ENCODE peak calls at places on chromosomes 16 and 17, in four cellular contexts. E is PC-9, Z is GM23338, V is PC-3. S is an unnamed sample.
A peak's percentile ranks its signal among the peaks of the same experiment; 100 is the strongest.

GRCh38 chr17:66200685-66201092 is 8.8 kb upstream of the CEP112 start:
- DNase-seq in E (peak; percentile 21), Z (peak; percentile 80), V (peak; percentile 82), S (peak; percentile 90)

GRCh38 chr17:81885869-81886548 is 5.4 kb downstream of the ALYREF start:
- DNase-seq in E (peak; percentile 93), Z (no peak), V (peak; percentile 93), S (no peak)

GRCh38 chr17:6231886-6232767 is 161.9 kb downstream of the WSCD1 start:
- DNase-seq in E (no peak), Z (peak; percentile 22), V (peak; percentile 83), S (peak; percentile 29)

GRCh38 chr16:84084570-84085270 is 32.0 kb downstream of the MBTPS1 start:
- DNase-seq in E (peak; percentile 68), Z (peak; percentile 95), V (peak; percentile 67), S (peak; percentile 62)

GRCh38 chr16:17228048-17228707 is 242.6 kb downstream of the XYLT1 start:
- DNase-seq in E (no peak), Z (no peak), V (no peak), S (no peak)

GRCh38 chr17:68344701-68345136 is 53.4 kb downstream of the ARSG start:
- DNase-seq in E (no peak), Z (no peak), V (no peak), S (no peak)

GRCh38 chr17:2011421-2012371 is 13.4 kb downstream of the RTN4RL1 start:
- DNase-seq in E (peak; percentile 97), Z (peak; percentile 64), V (peak; percentile 95), S (peak; percentile 73)

GRCh38 chr17:61454095-61454931 is 2.1 kb downstream of the TBX4 start:
- DNase-seq in E (no peak), Z (peak; percentile 58), V (no peak), S (no peak)

GRCh38 chr17:52419256-52419655 is 260.7 kb upstream of the CA10 start:
- DNase-seq in E (no peak), Z (no peak), V (peak; percentile 70), S (no peak)

GRCh38 chr17:79506150-79506870 is 104.5 kb downstream of the RBFOX3 start:
- DNase-seq in E (no peak), Z (no peak), V (no peak), S (no peak)

GRCh38 chr17:12085076-12085949 is 64.6 kb downstream of the MAP2K4 start:
- DNase-seq in E (no peak), Z (peak; percentile 35), V (no peak), S (no peak)

GRCh38 chr16:85185281-85185680 is 73.0 kb upstream of the CIBAR2 start:
- DNase-seq in E (no peak), Z (no peak), V (no peak), S (no peak)

GRCh38 chr17:20263595-20263994 is 203.7 kb downstream of the LGALS9B start:
- DNase-seq in E (no peak), Z (peak; percentile 21), V (no peak), S (peak; percentile 23)

GRCh38 chr17:78572277-78573205 is 4.7 kb downstream of the DNAH17 start:
- DNase-seq in E (no peak), Z (peak; percentile 63), V (no peak), S (peak; percentile 25)

GRCh38 chr17:40779181-40779909 is 3.0 kb downstream of the KRT27 start:
- DNase-seq in E (peak; percentile 25), Z (peak; percentile 71), V (no peak), S (peak; percentile 24)

GRCh38 chr17:81911277-81911961 is at the start of gene PCYT2:
- DNase-seq in E (peak; percentile 97), Z (peak; percentile 97), V (peak; percentile 90), S (peak; percentile 91)

GRCh38 chr16:59060212-59060611 is 326.1 kb upstream of the GOT2 start:
- DNase-seq in E (no peak), Z (no peak), V (no peak), S (no peak)
- TF ChIP-seq EZH2 in E (no peak), Z (no peak), V (no peak), S (no peak)

GRCh38 chr16:30764086-30764485 is 2.0 kb downstream of the RNF40 start:
- DNase-seq in E (no peak), Z (no peak), V (no peak), S (no peak)

GRCh38 chr16:30760577-30761426 is 1.1 kb downstream of the CFAP119 start:
- DNase-seq in E (no peak), Z (no peak), V (no peak), S (no peak)

GRCh38 chr16:30762991-30763725 is 1.0 kb downstream of the RNF40 start:
- DNase-seq in E (no peak), Z (no peak), V (no peak), S (no peak)

GRCh38 chr16:30761427-30761927 is 385 bp downstream of the CFAP119 start:
- DNase-seq in E (peak; percentile 51), Z (peak; percentile 80), V (peak; percentile 28), S (peak; percentile 60)

DNA sequence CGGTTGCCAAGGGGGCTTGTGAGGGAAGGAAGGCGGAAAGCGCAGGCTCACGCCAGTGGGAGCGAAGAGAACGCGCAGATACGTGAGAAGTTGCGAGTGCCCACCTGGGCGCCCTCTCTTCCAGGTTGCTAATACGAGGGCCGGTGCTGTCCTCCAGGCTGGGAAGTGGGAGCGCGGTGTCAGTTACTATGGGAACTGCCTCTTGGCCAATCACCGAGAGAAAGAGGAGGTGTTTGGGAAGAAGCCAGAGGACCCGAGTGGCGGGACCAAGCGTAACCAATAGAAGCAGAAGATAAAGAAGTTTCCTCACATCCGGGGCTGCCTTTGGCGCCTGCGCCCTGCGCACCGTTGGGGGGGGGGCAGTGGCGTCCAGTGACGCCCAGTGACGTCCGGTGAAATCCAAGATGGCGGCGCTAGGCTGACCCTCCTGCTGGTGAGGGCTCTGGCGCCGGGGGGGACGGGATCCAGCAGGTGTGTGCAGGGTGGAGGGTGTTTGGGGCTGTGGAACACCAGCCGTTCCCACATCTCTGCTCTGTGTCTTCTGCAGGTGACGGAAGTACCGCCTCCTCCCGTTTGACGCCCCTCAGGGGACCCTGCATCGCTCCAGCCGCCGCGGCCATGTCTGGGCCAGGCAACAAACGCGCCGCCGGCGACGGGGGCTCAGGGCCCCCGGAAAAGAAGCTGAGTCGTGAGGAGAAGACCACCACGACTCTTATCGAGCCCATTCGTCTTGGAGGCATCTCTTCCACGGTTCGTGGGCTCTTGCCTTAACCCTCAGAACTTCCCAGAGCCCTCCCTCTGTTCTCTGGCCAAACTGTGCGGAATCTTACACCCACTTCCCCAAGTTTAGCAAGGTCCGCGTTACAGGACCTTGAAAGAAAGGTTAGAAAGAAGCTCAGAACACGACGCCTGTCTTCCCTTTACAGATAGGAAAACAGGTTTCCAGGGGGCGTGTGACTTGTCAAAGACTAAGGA is at the start of the genes CFAP119 and RNF40:
- DNase-seq in E (peak; percentile 99), Z (peak; percentile 98), V (peak; percentile 96), S (peak; percentile 98)
- TF ChIP-seq EZH2 in E (no peak), Z (no peak), V (no peak), S (no peak)

DNA sequence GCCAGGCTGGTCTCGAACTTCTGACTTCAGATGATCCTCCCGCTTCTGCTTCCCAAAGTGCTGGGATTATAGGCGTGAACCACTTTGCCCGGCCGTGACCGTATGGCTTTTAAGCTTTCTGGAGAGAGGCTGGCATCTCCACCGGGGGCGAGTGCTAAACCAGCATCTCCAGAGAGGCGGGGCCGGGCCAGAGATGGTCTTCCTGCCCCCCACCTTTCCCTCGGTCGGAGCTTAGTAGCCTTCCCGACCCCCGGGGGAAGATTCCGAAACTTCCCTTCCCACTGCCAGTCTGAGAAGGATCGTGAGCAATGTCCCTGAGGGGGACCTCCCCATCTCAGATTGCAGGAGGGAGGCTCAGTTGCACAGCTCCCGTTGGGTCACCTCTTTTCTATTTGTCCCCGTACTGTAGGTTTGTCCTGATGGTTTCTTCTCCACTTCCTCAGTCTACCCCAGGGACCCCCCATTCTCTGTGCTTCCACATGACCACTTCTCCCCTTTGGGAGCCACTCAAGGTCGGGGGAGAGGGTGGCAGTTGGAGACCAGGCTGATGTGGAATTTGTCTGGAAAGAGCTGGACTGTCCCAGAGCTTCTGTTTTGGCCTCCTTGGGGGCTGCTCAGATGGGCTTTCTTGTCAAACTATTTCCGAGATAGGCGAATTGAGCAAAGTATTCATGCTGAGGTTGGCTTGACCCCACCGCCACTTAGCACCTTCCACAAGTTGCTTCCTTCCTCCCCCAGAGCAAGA is 18.2 kb downstream of the IGF2BP1 start:
- DNase-seq in E (no peak), Z (no peak), V (no peak), S (no peak)
- TF ChIP-seq EZH2 in E (no peak), Z (no peak), V (no peak), S (no peak)

DNA sequence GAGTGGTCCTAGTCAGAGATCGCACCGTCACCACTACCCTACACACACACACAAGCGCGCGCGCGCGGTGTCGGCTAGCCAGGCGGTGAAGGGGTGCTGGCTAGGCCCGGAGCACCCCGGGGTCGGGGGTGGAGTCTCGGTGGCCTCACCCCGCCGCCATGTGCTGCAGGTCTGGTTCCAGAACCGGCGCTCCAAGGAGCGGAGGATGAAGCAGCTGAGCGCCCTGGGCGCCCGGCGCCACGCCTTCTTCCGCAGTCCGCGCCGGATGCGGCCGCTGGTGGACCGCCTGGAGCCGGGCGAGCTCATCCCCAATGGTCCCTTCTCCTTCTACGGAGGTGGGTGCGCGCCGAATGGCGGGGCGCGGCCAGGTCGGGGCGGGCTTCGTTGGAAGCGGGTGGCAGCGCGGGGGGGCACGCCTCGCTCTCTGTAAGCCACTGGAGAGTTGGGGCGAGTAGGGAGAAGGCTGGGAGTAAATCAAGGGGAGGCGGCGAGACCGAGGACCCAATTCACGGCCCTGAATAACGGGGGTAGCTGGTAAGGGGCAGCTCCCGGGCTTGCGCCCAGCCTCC is 4.8 kb downstream of the LHX1 start:
- DNase-seq in E (no peak), Z (peak; percentile 62), V (no peak), S (no peak)
- TF ChIP-seq EZH2 in E (no peak), Z (peak; percentile 94), V (no peak), S (peak; percentile 59)

GRCh38 chr17:39104657-39105056 is 46.8 kb downstream of the PLXDC1 start:
- DNase-seq in E (no peak), Z (no peak), V (no peak), S (no peak)
- TF ChIP-seq EZH2 in E (no peak), Z (no peak), V (no peak), S (no peak)

DNA sequence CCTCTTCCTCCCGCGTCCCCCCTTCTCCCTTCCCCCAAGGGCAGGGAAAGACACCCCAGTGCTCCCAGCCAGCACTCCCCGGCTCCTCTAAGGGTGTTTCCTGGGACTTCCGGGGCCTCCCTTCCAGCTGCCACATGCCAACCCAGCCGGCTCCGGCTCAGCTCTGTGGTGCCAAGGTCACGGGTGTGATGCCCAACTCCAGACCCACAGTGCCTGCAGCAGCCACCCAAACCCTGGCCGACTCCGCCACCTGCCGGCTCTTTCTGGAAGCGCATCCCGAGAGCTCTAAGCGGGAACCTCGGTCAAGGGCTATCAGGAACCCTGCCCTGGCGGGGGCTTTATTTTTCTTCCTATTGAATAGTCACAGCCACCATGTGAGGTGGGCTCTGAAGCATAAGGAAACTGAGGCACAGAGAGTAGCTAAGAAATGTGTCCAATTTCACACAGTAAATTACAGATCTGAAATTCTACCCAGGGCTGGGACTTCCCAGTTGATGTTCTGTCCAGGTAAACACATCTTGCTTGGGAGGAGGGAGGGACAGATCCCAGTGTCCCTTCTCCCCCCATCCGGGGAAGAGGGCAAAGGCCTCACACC is 3.3 kb upstream of the PPP1R1B start:
- DNase-seq in E (peak; percentile 79), Z (peak; percentile 87), V (peak; percentile 77), S (peak; percentile 63)
- TF ChIP-seq EZH2 in E (no peak), Z (no peak), V (no peak), S (no peak)